ENCODE peak calls at places on chromosomes 6 and 20, in four cellular contexts. C is lower leg skin, A is uterus, J is cardiac muscle cell. H is an unnamed sample.

GRCh38 chr6:168131464-168132415 is 52.7 kb upstream of the FRMD1 start:
- DNase-seq in A (peak), C (peak), J (peak), H (no peak)

GRCh38 chr20:32159766-32160221 is 47.7 kb downstream of the PLAGL2 start:
- DNase-seq in A (no peak), C (no peak), J (no peak), H (no peak)

GRCh38 chr6:80767808-80768207 is 661.3 kb downstream of the BCKDHB start:
- DNase-seq in J (peak), C (peak), A (peak), H (peak)

GRCh38 chr6:62775427-62776022 is 435.7 kb upstream of the FKBP1C start:
- DNase-seq in C (no peak), J (no peak), A (no peak), H (peak)

GRCh38 chr20:38515631-38516030 is 43.0 kb downstream of the RALGAPB start:
- DNase-seq in A (no peak), J (no peak), C (no peak), H (no peak)

GRCh38 chr6:159760602-159761057 is 1.2 kb upstream of the ACAT2 start:
- DNase-seq in C (no peak), J (peak), A (no peak), H (peak)

GRCh38 chr20:47373206-47373722 is 16.8 kb upstream of the ZMYND8 start:
- DNase-seq in J (no peak), A (no peak), C (no peak), H (no peak)

GRCh38 chr6:70520575-70520974 is 46.2 kb upstream of the SDHAF4 start:
- DNase-seq in J (peak), A (no peak), C (no peak), H (peak)

GRCh38 chr20:18390201-18390600 is 76.6 kb downstream of the DZANK1 start:
- DNase-seq in C (no peak), A (no peak), J (no peak), H (peak)

GRCh38 chr6:85498596-85499258 is 48.8 kb downstream of the NT5E start:
- DNase-seq in C (no peak), J (peak), A (no peak), H (peak)

GRCh38 chr20:8562356-8562755 is 430.3 kb downstream of the PLCB1 start:
- DNase-seq in A (no peak), J (no peak), C (no peak), H (no peak)

GRCh38 chr20:44211177-44212039 is 837 bp upstream of the OSER1 start:
- DNase-seq in A (peak), C (peak), J (peak), H (peak)

GRCh38 chr6:27650620-27651370 is 177.9 kb upstream of the ZNF184 start:
- DNase-seq in A (no peak), C (no peak), J (peak), H (peak)

GRCh38 chr20:58651548-58651822 is 402 bp downstream of the STX16 start:
- DNase-seq in A (peak), J (no peak), C (peak), H (no peak)

GRCh38 chr6:122726649-122727048 is 52.9 kb upstream of the FABP7 start:
- DNase-seq in A (no peak), C (no peak), J (peak), H (peak)

GRCh38 chr6:30361661-30362060 is 16.7 kb downstream of the RPP21 start:
- DNase-seq in C (no peak), A (no peak), J (no peak), H (no peak)

GRCh38 chr6:167673951-167674350 is 152.8 kb upstream of the AFDN start:
- DNase-seq in C (no peak), A (no peak), J (peak), H (no peak)

GRCh38 chr20:58330692-58331091 is 21.2 kb downstream of the RAB22A start:
- DNase-seq in C (no peak), A (peak), J (peak), H (no peak)

GRCh38 chr6:147540075-147540474 is 31.6 kb downstream of the SAMD5 start:
- DNase-seq in J (no peak), C (no peak), A (no peak), H (no peak)

GRCh38 chr6:16765235-16765634 is 4.0 kb upstream of the ATXN1 start:
- DNase-seq in J (no peak), C (no peak), A (no peak), H (no peak)

GRCh38 chr6:90537723-90538407 is 49.0 kb downstream of the MAP3K7 start:
- DNase-seq in A (no peak), C (no peak), J (peak), H (peak)

GRCh38 chr20:36866164-36866563 is 9.8 kb upstream of the TLDC2 start:
- DNase-seq in A (no peak), J (no peak), C (no peak), H (no peak)

GRCh38 chr6:110561708-110562107 is 85.3 kb upstream of the SLC22A16 start:
- DNase-seq in A (no peak), C (no peak), J (no peak), H (no peak)

GRCh38 chr6:142322504-142323198 is 20.8 kb downstream of the ADGRG6 start:
- DNase-seq in A (no peak), J (no peak), C (no peak), H (no peak)

GRCh38 chr6:12584631-12585405 is 131.7 kb upstream of the PHACTR1 start:
- DNase-seq in J (peak), A (no peak), C (no peak), H (no peak)

GRCh38 chr20:43981535-43981934 is 66.9 kb downstream of the TOX2 start:
- DNase-seq in J (no peak), A (no peak), C (no peak), H (no peak)

GRCh38 chr6:113187671-113188070 is 669.5 kb upstream of the MARCKS start:
- DNase-seq in A (no peak), C (no peak), J (no peak), H (no peak)

GRCh38 chr6:6795396-6795795 is 206.9 kb downstream of the LY86 start:
- DNase-seq in C (no peak), J (no peak), A (no peak), H (no peak)

GRCh38 chr6:83862776-83863471 is 3.4 kb downstream of the CYB5R4 start:
- DNase-seq in C (no peak), J (no peak), A (no peak), H (no peak)

GRCh38 chr20:4012631-4013030 is 2.7 kb downstream of the RNF24 start:
- DNase-seq in C (no peak), A (no peak), J (peak), H (peak)
- H3K4me3 ChIP-seq in C (no peak), A (no peak), J (no peak), H (peak)

GRCh38 chr20:21048841-21049273 is 57.3 kb downstream of the LINC00237 start:
- DNase-seq in C (no peak), J (peak), A (no peak), H (peak)

GRCh38 chr20:21052241-21052640 is 53.9 kb downstream of the LINC00237 start:
- DNase-seq in A (no peak), C (no peak), J (no peak), H (no peak)

GRCh38 chr20:21052686-21053001 is 53.5 kb downstream of the LINC00237 start:
- DNase-seq in C (no peak), J (no peak), A (no peak), H (no peak)

GRCh38 chr20:21050710-21051109 is 55.4 kb downstream of the LINC00237 start:
- DNase-seq in J (no peak), C (no peak), A (no peak), H (no peak)

DNA sequence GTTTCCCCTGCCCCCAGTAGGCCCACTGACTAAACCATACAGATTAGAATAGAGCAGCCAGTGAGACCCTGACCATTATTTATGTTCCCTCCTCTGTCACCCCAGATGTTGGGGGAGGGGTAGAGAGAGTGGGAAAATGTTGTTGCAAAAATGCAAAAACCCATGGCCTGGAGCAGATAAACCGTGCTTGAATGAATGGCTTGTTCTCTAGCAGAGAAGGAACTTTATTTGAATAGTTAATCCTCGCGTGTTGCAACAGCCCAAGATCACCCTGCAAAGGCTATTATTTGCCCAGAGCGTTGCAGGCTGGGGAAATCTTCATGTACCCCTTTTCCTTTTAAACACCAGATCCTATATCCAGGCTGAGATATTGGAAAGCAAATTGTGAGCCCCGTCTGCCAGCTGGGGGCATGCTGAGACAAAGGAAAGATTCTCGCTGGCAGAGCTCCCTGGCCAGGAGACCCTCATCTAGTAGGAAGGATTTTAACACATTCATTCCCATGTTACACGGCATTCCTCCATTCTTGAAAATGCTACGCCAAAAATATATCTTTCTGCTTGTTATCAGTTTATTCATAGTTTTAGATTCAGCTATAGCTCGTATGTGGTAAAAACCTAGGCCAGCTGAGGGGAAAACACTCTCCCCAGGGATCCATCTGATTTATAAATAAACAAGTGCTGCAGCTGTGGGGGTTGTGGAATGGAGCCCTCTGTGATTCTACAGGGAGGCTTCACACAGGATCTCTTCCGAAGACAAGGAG is 53.0 kb downstream of the LINC00237 start:
- DNase-seq in C (no peak), J (no peak), A (no peak), H (no peak)
- H3K4me3 ChIP-seq in C (no peak), J (no peak), A (no peak), H (no peak)

GRCh38 chr6:36334832-36335459 is 1.7 kb downstream of the BNIP5 start:
- DNase-seq in J (no peak), C (no peak), A (no peak), H (no peak)
- H3K4me3 ChIP-seq in J (no peak), C (no peak), A (no peak), H (no peak)

GRCh38 chr6:135880066-135880972 is 28.8 kb downstream of the PDE7B start:
- DNase-seq in J (peak), C (no peak), A (no peak), H (peak)
- H3K4me3 ChIP-seq in J (no peak), C (no peak), A (peak), H (peak)

GRCh38 chr6:34236423-34237315 is at the start of gene HMGA1:
- DNase-seq in C (peak), A (peak), J (peak), H (peak)
- H3K4me3 ChIP-seq in C (peak), A (peak), J (peak), H (peak)

DNA sequence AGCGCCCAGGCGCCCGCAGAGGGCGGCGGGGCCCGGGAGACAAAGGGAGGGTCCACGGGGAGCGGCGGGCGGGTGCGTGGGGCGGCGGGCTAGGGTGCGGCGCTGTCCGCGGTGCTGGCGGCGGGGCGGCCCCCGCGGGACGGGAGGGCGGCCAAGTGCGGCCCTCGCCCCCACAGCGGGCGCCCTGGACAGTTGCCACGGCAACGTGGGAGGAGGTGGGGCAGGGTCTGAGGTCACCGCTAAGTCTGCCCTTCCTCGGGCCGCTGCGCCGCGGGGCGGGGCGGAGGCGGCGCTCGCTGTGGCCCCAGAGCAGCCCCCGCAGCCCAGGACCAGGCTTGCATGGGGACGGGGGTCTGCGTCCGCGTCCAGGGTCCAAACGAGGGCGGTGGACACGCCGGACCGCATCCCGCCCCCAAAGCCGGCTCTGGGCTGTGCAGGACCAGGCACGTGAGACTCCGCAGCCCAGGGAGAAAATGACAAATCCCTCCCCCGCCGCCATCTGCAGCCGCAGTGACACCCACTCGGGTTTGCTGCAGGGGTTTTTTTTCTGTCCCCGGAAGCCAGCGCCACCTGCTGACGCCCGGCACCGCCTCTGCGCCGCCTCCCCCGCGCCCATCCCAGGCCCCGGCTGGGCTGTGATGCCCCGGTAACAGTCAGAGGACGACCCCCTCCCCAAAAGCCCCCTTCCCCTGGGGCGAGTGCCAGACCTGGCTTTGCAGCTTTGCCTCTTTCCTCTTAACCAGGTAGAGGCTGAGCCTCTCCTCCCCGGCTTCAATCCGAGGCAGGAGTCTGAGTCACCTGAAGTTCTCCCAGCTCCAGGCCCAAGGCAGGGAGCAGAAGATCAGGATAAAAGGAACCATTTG is 36.8 kb downstream of the YTHDF1 start:
- DNase-seq in C (no peak), J (no peak), A (no peak), H (peak)
- H3K4me3 ChIP-seq in C (no peak), J (peak), A (no peak), H (no peak)

GRCh38 chr20:11777387-11777786 is 140.3 kb upstream of the BTBD3 start:
- DNase-seq in J (no peak), A (no peak), C (no peak), H (no peak)

GRCh38 chr20:11783102-11783861 is 134.4 kb upstream of the BTBD3 start:
- DNase-seq in A (no peak), J (no peak), C (no peak), H (no peak)

GRCh38 chr20:11776687-11777086 is 141.0 kb upstream of the BTBD3 start:
- DNase-seq in J (no peak), C (no peak), A (no peak), H (no peak)

GRCh38 chr20:11780765-11781369 is 136.8 kb upstream of the BTBD3 start:
- DNase-seq in A (no peak), J (no peak), C (no peak), H (no peak)

GRCh38 chr20:11777861-11778570 is 139.7 kb upstream of the BTBD3 start:
- DNase-seq in C (no peak), J (peak), A (no peak), H (peak)
- H3K4me3 ChIP-seq in C (no peak), J (no peak), A (no peak), H (peak)

GRCh38 chr6:129708496-129709216 is 1.3 kb downstream of the ARHGAP18 start:
- DNase-seq in A (no peak), C (no peak), J (no peak), H (no peak)
- H3K4me3 ChIP-seq in A (no peak), C (no peak), J (no peak), H (peak)